ENCODE peak calls at places on chromosomes 1 and 21, in eight cellular contexts. U is adrenal gland; M is upper lobe of right lung; R is tibial artery; F is mammary epithelial cell; S is CD8-positive, alpha-beta T cell; D is cardiac muscle cell; O is heart left ventricle. J is an unnamed sample.

GRCh38 chr1:215957692-215958091 is 390.6 kb downstream of the KCTD3 start:
- DNase-seq in D (peak; percentile 57), M (no peak), O (no peak), F (peak; percentile 1), R (no peak), U (no peak), S (no peak), J (no peak)

GRCh38 chr1:220880726-220881506 is 1.7 kb downstream of the HLX start:
- DNase-seq in R (peak; percentile 80), O (peak; percentile 73), D (peak; percentile 62), F (no peak), M (peak; percentile 92), S (no peak), U (peak; percentile 84), J (no peak)

GRCh38 chr1:62926681-62927252 is 142.8 kb downstream of the ATG4C start:
- DNase-seq in U (no peak), M (no peak), R (no peak), S (no peak), D (no peak), F (no peak), O (no peak), J (no peak)

GRCh38 chr1:96554364-96554763 is 167.2 kb upstream of the PTBP2 start:
- DNase-seq in F (no peak), D (no peak), M (no peak), O (no peak), R (no peak), S (no peak), U (no peak), J (no peak)

GRCh38 chr1:50701706-50702317 is 258.3 kb downstream of the FAF1 start:
- DNase-seq in U (no peak), O (no peak), M (no peak), F (no peak), R (no peak), S (no peak), D (no peak), J (no peak)

GRCh38 chr1:190679032-190679431 is 201.4 kb upstream of the BRINP3 start:
- DNase-seq in O (no peak), F (peak; percentile 35), R (no peak), D (peak; percentile 3), U (no peak), M (no peak), S (no peak), J (no peak)

GRCh38 chr21:37164742-37165141 is 91.7 kb downstream of the TTC3 start:
- DNase-seq in M (no peak), D (peak; percentile 55), S (no peak), R (no peak), O (no peak), F (no peak), U (no peak), J (no peak)

GRCh38 chr1:170881268-170882265 is 53.8 kb upstream of the MROH9 start:
- DNase-seq in S (no peak), R (no peak), D (peak; percentile 69), O (peak; percentile 17), M (no peak), F (peak; percentile 12), U (peak; percentile 52), J (no peak)

GRCh38 chr1:183075861-183076260 is 52.6 kb downstream of the LAMC1 start:
- DNase-seq in O (no peak), M (no peak), R (no peak), S (no peak), F (no peak), U (no peak), D (peak; percentile 54), J (no peak)

GRCh38 chr1:229900220-229900619 is 166.8 kb upstream of the GALNT2 start:
- DNase-seq in M (no peak), D (no peak), O (no peak), R (no peak), S (no peak), U (no peak), F (no peak), J (no peak)

GRCh38 chr1:99980928-99981327 is 11.1 kb downstream of the SLC35A3 start:
- DNase-seq in O (no peak), R (no peak), U (no peak), S (no peak), M (no peak), D (no peak), F (no peak), J (no peak)

GRCh38 chr1:97138515-97139032 is 417.0 kb downstream of the PTBP2 start:
- DNase-seq in R (no peak), O (no peak), D (peak; percentile 8), M (no peak), U (no peak), F (no peak), S (no peak), J (no peak)

GRCh38 chr1:167737169-167737568 is 15.4 kb downstream of the MPZL1 start:
- DNase-seq in O (no peak), F (no peak), M (no peak), S (no peak), D (no peak), R (no peak), U (peak; percentile 37), J (no peak)

GRCh38 chr1:41362357-41362721 is 1.1 kb downstream of the FOXO6 start:
- DNase-seq in O (no peak), U (no peak), D (no peak), F (no peak), R (no peak), S (no peak), M (no peak), J (no peak)
- H3K27ac ChIP-seq in O (no peak overlapping the region), U (no peak overlapping the region), D (no peak overlapping the region), F (no peak overlapping the region), R (peak overlapping the region; percentile 51), S (no peak overlapping the region), M (no peak overlapping the region), J (no peak overlapping the region)

GRCh38 chr21:42531771-42532170 is 18.1 kb downstream of the SLC37A1 start:
- DNase-seq in U (peak; percentile 60), S (no peak), F (no peak), R (no peak), O (no peak), M (no peak), D (no peak), J (peak; percentile 59)

GRCh38 chr21:42533963-42534355 is 20.3 kb downstream of the SLC37A1 start:
- DNase-seq in U (peak; percentile 53), R (no peak), O (no peak), S (no peak), D (no peak), M (no peak), F (no peak), J (peak; percentile 62)

GRCh38 chr21:42534361-42534900 is 20.8 kb downstream of the SLC37A1 start:
- DNase-seq in R (peak; percentile 47), O (peak; percentile 52), M (peak; percentile 67), U (peak; percentile 91), F (no peak), D (no peak), S (no peak), J (peak; percentile 67)

GRCh38 chr21:42533306-42533962 is 19.8 kb downstream of the SLC37A1 start:
- DNase-seq in O (no peak), U (peak; percentile 59), D (no peak), M (no peak), R (no peak), F (no peak), S (no peak), J (peak; percentile 69)

GRCh38 chr21:42532466-42533181 is 19.0 kb downstream of the SLC37A1 start:
- DNase-seq in D (no peak), M (peak; percentile 82), F (no peak), U (peak; percentile 98), R (peak; percentile 84), O (peak; percentile 69), S (no peak), J (peak; percentile 74)
- H3K4me3 ChIP-seq in D (no peak overlapping the region), M (no peak overlapping the region), F (no peak overlapping the region), U (no peak overlapping the region), R (no peak overlapping the region), O (peak overlapping the region; percentile 32), S (no peak overlapping the region), J (peak overlapping the region; percentile 49)

GRCh38 chr1:219876798-219877209 is 51.6 kb downstream of the SLC30A10 start:
- DNase-seq in R (no peak), M (no peak), U (no peak), D (peak; percentile 2), F (no peak), O (no peak), S (no peak), J (no peak)
- TF ChIP-seq CTCF in R (no peak), M (no peak), U (no peak), D (peak; percentile 20), F (peak; percentile 18), O (no peak), S (no peak), J (no peak)

GRCh38 chr21:44329971-44330681 is 9.1 kb downstream of the CFAP410 start:
- DNase-seq in D (no peak), U (no peak), M (no peak), R (no peak), F (no peak), O (no peak), S (no peak), J (no peak)
- H3K27ac ChIP-seq in D (peak overlapping the region; percentile 43), U (no peak overlapping the region), M (no peak overlapping the region), R (no peak overlapping the region), F (no peak overlapping the region), O (no peak overlapping the region), S (no peak overlapping the region), J (no peak overlapping the region)

GRCh38 chr1:234963904-234964702 is 164.5 kb downstream of the TOMM20 start:
- DNase-seq in F (no peak), R (no peak), M (no peak), U (peak; percentile 50), S (peak; percentile 48), O (no peak), D (no peak), J (peak; percentile 62)
- H3K4me3 ChIP-seq in F (no peak overlapping the region), R (no peak overlapping the region), M (no peak overlapping the region), U (no peak overlapping the region), S (peak overlapping the region; percentile 16), O (no peak overlapping the region), D (no peak overlapping the region), J (peak overlapping the region; percentile 42)

DNA sequence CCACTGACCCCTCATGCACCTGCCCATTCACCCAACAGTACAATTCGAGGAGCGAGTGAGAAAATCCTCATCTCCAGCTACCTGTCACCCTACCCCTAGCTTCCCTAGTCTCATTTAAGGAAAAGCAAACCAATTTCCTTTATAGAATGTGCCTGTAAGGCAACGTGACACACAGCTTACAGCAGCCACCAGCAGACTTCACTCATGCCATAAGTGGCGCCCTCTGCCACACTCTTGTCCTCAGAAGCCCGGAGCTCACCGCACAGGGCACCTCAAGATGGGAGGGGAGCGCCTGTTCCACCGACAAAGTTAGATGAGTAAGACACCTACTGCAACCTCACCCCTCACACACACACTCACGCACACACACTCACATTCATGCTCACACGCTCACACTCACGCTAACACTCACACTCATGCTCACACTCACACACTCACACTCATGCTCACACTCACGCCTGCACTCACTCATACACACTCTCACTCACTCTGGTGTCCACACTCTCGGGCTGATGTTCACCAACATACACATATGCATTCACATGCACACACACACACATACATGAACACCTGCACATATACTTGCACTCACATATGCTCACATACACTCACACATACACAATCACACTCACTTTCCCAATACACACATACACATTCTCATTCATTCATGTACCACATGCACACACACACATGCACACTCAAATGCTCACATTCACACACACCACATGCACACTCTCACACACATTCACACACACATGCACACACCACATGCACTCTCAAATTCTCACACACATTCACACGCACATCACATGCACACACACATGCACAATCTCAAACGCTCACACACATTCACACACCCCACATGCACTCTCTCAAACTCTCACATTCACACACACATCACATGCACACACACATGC is 170.7 kb downstream of the PSMG1 start:
- DNase-seq in S (no peak), R (no peak), O (no peak), F (no peak), D (no peak), M (no peak), U (no peak), J (no peak)
- TF ChIP-seq CTCF in S (no peak), R (no peak), O (no peak), F (no peak), D (no peak), M (no peak), U (no peak), J (no peak)